ENCODE peak calls at places on chromosomes 12 and 14, in eight cellular contexts. I, Y, Z, X, Q, U, A and T are unnamed samples.
A peak's percentile ranks its signal among the peaks of the same experiment; 100 is the strongest.

GRCh38 chr14:68574906-68575305 is 218.0 kb downstream of the ZFP36L1 start:
- DNase-seq in I (no peak), Q (no peak), A (no peak), X (no peak), U (no peak), Z (peak; percentile 74), Y (no peak), T (no peak)

GRCh38 chr12:15827136-15827535 is 37.9 kb upstream of the EPS8 start:
- DNase-seq in I (no peak), X (no peak), Y (no peak), Z (no peak), U (no peak), A (no peak), Q (no peak), T (no peak)

GRCh38 chr14:52348796-52349195 is 34.7 kb downstream of the PTGER2 start:
- DNase-seq in Y (no peak), Z (peak; percentile 65), A (no peak), Q (no peak), I (no peak), U (no peak), X (no peak), T (no peak)

GRCh38 chr14:71582705-71583104 is 349.5 kb upstream of the RGS6 start:
- DNase-seq in X (no peak), I (no peak), Z (peak; percentile 70), A (no peak), Q (no peak), U (no peak), Y (no peak), T (no peak)

GRCh38 chr12:104410326-104410725 is 46.4 kb upstream of the CHST11 start:
- DNase-seq in Y (no peak), A (no peak), I (no peak), U (no peak), X (no peak), Z (no peak), Q (no peak), T (no peak)

GRCh38 chr12:65518771-65519170 is 240.3 kb downstream of the MSRB3 start:
- DNase-seq in A (no peak), I (no peak), X (peak; percentile 8), Y (no peak), Z (no peak), Q (no peak), U (no peak), T (no peak)

GRCh38 chr14:101360045-101360931 is 201.0 kb upstream of the DIO3 start:
- DNase-seq in Q (no peak), Y (no peak), A (peak; percentile 79), U (no peak), I (no peak), Z (no peak), X (no peak), T (no peak)

GRCh38 chr12:101455685-101456084 is 19.5 kb upstream of the SPIC start:
- DNase-seq in A (no peak), X (no peak), Q (no peak), I (no peak), Y (no peak), Z (no peak), U (no peak), T (no peak)

GRCh38 chr12:10361084-10361483 is 28.8 kb downstream of the KLRK1 start:
- DNase-seq in X (no peak), A (peak; percentile 60), I (no peak), U (peak; percentile 8), Y (peak; percentile 85), Z (peak; percentile 53), Q (no peak), T (no peak)